ENCODE peak calls at places on chromosomes 6 and 20, in nine cellular contexts. One of them, this sample, is unnamed.

GRCh38 chr6:41302638-41303037 is 16.2 kb upstream of the TREM1 start:
- DNase-seq in ovary: no peak
- DNase-seq in AG10803: no peak
- DNase-seq in T-helper 1 cell: no peak
- DNase-seq in stimulated activated CD4-positive, alpha-beta T cell treated with anti-CD3 and anti-CD28 coated beads, Interleukin-12 subunit alpha, Interleukin-12 subunit beta, amount 100 ng/mL, for 48 hours: no peak
- DNase-seq in left ventricle myocardium superior: no peak
- DNase-seq in RPMI7951: no peak
- DNase-seq in WTC11: no peak
- DNase-seq in T-cell: no peak
- DNase-seq in this sample: no peak

GRCh38 chr6:158253248-158253647 is 59.0 kb upstream of the TULP4 start:
- DNase-seq in stimulated activated CD4-positive, alpha-beta T cell treated with anti-CD3 and anti-CD28 coated beads, Interleukin-12 subunit alpha, Interleukin-12 subunit beta, amount 100 ng/mL, for 48 hours: no peak
- DNase-seq in AG10803: no peak
- DNase-seq in T-helper 1 cell: no peak
- DNase-seq in RPMI7951: no peak
- DNase-seq in left ventricle myocardium superior: no peak
- DNase-seq in ovary: no peak
- DNase-seq in WTC11: no peak
- DNase-seq in T-cell: no peak
- DNase-seq in this sample: no peak

GRCh38 chr6:105193647-105194046 is 13.8 kb upstream of the POPDC3 start:
- DNase-seq in WTC11: no peak
- DNase-seq in T-helper 1 cell: no peak
- DNase-seq in RPMI7951: no peak
- DNase-seq in T-cell: no peak
- DNase-seq in left ventricle myocardium superior: no peak
- DNase-seq in stimulated activated CD4-positive, alpha-beta T cell treated with anti-CD3 and anti-CD28 coated beads, Interleukin-12 subunit alpha, Interleukin-12 subunit beta, amount 100 ng/mL, for 48 hours: no peak
- DNase-seq in AG10803: peak
- DNase-seq in ovary: no peak
- DNase-seq in this sample: no peak

GRCh38 chr20:8406394-8406793 is 274.3 kb downstream of the PLCB1 start:
- DNase-seq in AG10803: no peak
- DNase-seq in T-helper 1 cell: no peak
- DNase-seq in WTC11: no peak
- DNase-seq in left ventricle myocardium superior: no peak
- DNase-seq in stimulated activated CD4-positive, alpha-beta T cell treated with anti-CD3 and anti-CD28 coated beads, Interleukin-12 subunit alpha, Interleukin-12 subunit beta, amount 100 ng/mL, for 48 hours: no peak
- DNase-seq in T-cell: no peak
- DNase-seq in RPMI7951: no peak
- DNase-seq in ovary: no peak
- DNase-seq in this sample: no peak

GRCh38 chr6:110859335-110859792 is 15.2 kb upstream of the AMD1 start:
- DNase-seq in AG10803: no peak
- DNase-seq in stimulated activated CD4-positive, alpha-beta T cell treated with anti-CD3 and anti-CD28 coated beads, Interleukin-12 subunit alpha, Interleukin-12 subunit beta, amount 100 ng/mL, for 48 hours: no peak
- DNase-seq in ovary: no peak
- DNase-seq in RPMI7951: no peak
- DNase-seq in T-helper 1 cell: no peak
- DNase-seq in left ventricle myocardium superior: no peak
- DNase-seq in WTC11: no peak
- DNase-seq in T-cell: no peak
- DNase-seq in this sample: no peak

GRCh38 chr6:137798261-137798660 is 68.8 kb upstream of the TNFAIP3 start:
- DNase-seq in T-cell: no peak
- DNase-seq in left ventricle myocardium superior: no peak
- DNase-seq in T-helper 1 cell: no peak
- DNase-seq in WTC11: no peak
- DNase-seq in stimulated activated CD4-positive, alpha-beta T cell treated with anti-CD3 and anti-CD28 coated beads, Interleukin-12 subunit alpha, Interleukin-12 subunit beta, amount 100 ng/mL, for 48 hours: no peak
- DNase-seq in RPMI7951: no peak
- DNase-seq in AG10803: no peak
- DNase-seq in ovary: no peak
- DNase-seq in this sample: no peak

GRCh38 chr6:105431226-105431625 is 28.3 kb upstream of the PREP start:
- DNase-seq in T-cell: no peak
- DNase-seq in AG10803: peak
- DNase-seq in left ventricle myocardium superior: no peak
- DNase-seq in RPMI7951: peak
- DNase-seq in ovary: no peak
- DNase-seq in T-helper 1 cell: no peak
- DNase-seq in stimulated activated CD4-positive, alpha-beta T cell treated with anti-CD3 and anti-CD28 coated beads, Interleukin-12 subunit alpha, Interleukin-12 subunit beta, amount 100 ng/mL, for 48 hours: no peak
- DNase-seq in WTC11: no peak
- DNase-seq in this sample: no peak

GRCh38 chr6:10184408-10185187 is 230.3 kb downstream of the TFAP2A start:
- DNase-seq in T-cell: no peak
- DNase-seq in AG10803: peak
- DNase-seq in WTC11: no peak
- DNase-seq in RPMI7951: no peak
- DNase-seq in T-helper 1 cell: no peak
- DNase-seq in ovary: no peak
- DNase-seq in left ventricle myocardium superior: no peak
- DNase-seq in stimulated activated CD4-positive, alpha-beta T cell treated with anti-CD3 and anti-CD28 coated beads, Interleukin-12 subunit alpha, Interleukin-12 subunit beta, amount 100 ng/mL, for 48 hours: no peak
- DNase-seq in this sample: no peak

GRCh38 chr6:65937982-65938381 is 231.0 kb upstream of the EYS start:
- DNase-seq in WTC11: no peak
- DNase-seq in RPMI7951: peak
- DNase-seq in stimulated activated CD4-positive, alpha-beta T cell treated with anti-CD3 and anti-CD28 coated beads, Interleukin-12 subunit alpha, Interleukin-12 subunit beta, amount 100 ng/mL, for 48 hours: no peak
- DNase-seq in T-helper 1 cell: no peak
- DNase-seq in T-cell: no peak
- DNase-seq in ovary: peak
- DNase-seq in left ventricle myocardium superior: peak
- DNase-seq in AG10803: peak
- DNase-seq in this sample: no peak

GRCh38 chr6:144334150-144334708 is 49.1 kb downstream of the UTRN start:
- DNase-seq in WTC11: no peak
- DNase-seq in T-cell: peak
- DNase-seq in ovary: no peak
- DNase-seq in AG10803: no peak
- DNase-seq in left ventricle myocardium superior: no peak
- DNase-seq in stimulated activated CD4-positive, alpha-beta T cell treated with anti-CD3 and anti-CD28 coated beads, Interleukin-12 subunit alpha, Interleukin-12 subunit beta, amount 100 ng/mL, for 48 hours: no peak
- DNase-seq in RPMI7951: no peak
- DNase-seq in T-helper 1 cell: peak
- DNase-seq in this sample: peak

GRCh38 chr6:149431905-149432775 is 32.1 kb downstream of the SUMO4 start:
- DNase-seq in stimulated activated CD4-positive, alpha-beta T cell treated with anti-CD3 and anti-CD28 coated beads, Interleukin-12 subunit alpha, Interleukin-12 subunit beta, amount 100 ng/mL, for 48 hours: peak
- DNase-seq in T-helper 1 cell: peak
- DNase-seq in left ventricle myocardium superior: peak
- DNase-seq in T-cell: peak
- DNase-seq in WTC11: peak
- DNase-seq in RPMI7951: peak
- DNase-seq in AG10803: peak
- DNase-seq in ovary: peak
- DNase-seq in this sample: peak

GRCh38 chr20:2698912-2699311 is 6.3 kb downstream of the EBF4 start:
- DNase-seq in WTC11: no peak
- DNase-seq in left ventricle myocardium superior: no peak
- DNase-seq in AG10803: no peak
- DNase-seq in ovary: no peak
- DNase-seq in T-helper 1 cell: no peak
- DNase-seq in RPMI7951: no peak
- DNase-seq in T-cell: no peak
- DNase-seq in stimulated activated CD4-positive, alpha-beta T cell treated with anti-CD3 and anti-CD28 coated beads, Interleukin-12 subunit alpha, Interleukin-12 subunit beta, amount 100 ng/mL, for 48 hours: no peak
- DNase-seq in this sample: no peak

GRCh38 chr6:13653296-13653695 is 38.2 kb downstream of the NOL7 start:
- DNase-seq in left ventricle myocardium superior: no peak
- DNase-seq in ovary: no peak
- DNase-seq in T-cell: no peak
- DNase-seq in WTC11: no peak
- DNase-seq in T-helper 1 cell: no peak
- DNase-seq in stimulated activated CD4-positive, alpha-beta T cell treated with anti-CD3 and anti-CD28 coated beads, Interleukin-12 subunit alpha, Interleukin-12 subunit beta, amount 100 ng/mL, for 48 hours: no peak
- DNase-seq in RPMI7951: peak
- DNase-seq in AG10803: no peak
- DNase-seq in this sample: no peak

GRCh38 chr6:93849857-93850256 is 430.5 kb upstream of the EPHA7 start:
- DNase-seq in left ventricle myocardium superior: no peak
- DNase-seq in T-cell: no peak
- DNase-seq in AG10803: no peak
- DNase-seq in RPMI7951: no peak
- DNase-seq in stimulated activated CD4-positive, alpha-beta T cell treated with anti-CD3 and anti-CD28 coated beads, Interleukin-12 subunit alpha, Interleukin-12 subunit beta, amount 100 ng/mL, for 48 hours: no peak
- DNase-seq in ovary: no peak
- DNase-seq in T-helper 1 cell: no peak
- DNase-seq in WTC11: no peak
- DNase-seq in this sample: no peak

GRCh38 chr6:436308-437041 is 44.9 kb downstream of the IRF4 start:
- DNase-seq in T-cell: no peak
- DNase-seq in WTC11: no peak
- DNase-seq in stimulated activated CD4-positive, alpha-beta T cell treated with anti-CD3 and anti-CD28 coated beads, Interleukin-12 subunit alpha, Interleukin-12 subunit beta, amount 100 ng/mL, for 48 hours: no peak
- DNase-seq in ovary: no peak
- DNase-seq in T-helper 1 cell: no peak
- DNase-seq in AG10803: peak
- DNase-seq in left ventricle myocardium superior: no peak
- DNase-seq in RPMI7951: peak
- DNase-seq in this sample: no peak

GRCh38 chr20:33796263-33796906 is 14.8 kb upstream of the CHMP4B start:
- DNase-seq in T-helper 1 cell: no peak
- DNase-seq in left ventricle myocardium superior: no peak
- DNase-seq in AG10803: no peak
- DNase-seq in ovary: no peak
- DNase-seq in T-cell: no peak
- DNase-seq in stimulated activated CD4-positive, alpha-beta T cell treated with anti-CD3 and anti-CD28 coated beads, Interleukin-12 subunit alpha, Interleukin-12 subunit beta, amount 100 ng/mL, for 48 hours: no peak
- DNase-seq in WTC11: no peak
- DNase-seq in RPMI7951: no peak
- DNase-seq in this sample: no peak

GRCh38 chr6:12769556-12770255 is 53.1 kb downstream of the PHACTR1 start:
- DNase-seq in left ventricle myocardium superior: no peak
- DNase-seq in T-cell: no peak
- DNase-seq in stimulated activated CD4-positive, alpha-beta T cell treated with anti-CD3 and anti-CD28 coated beads, Interleukin-12 subunit alpha, Interleukin-12 subunit beta, amount 100 ng/mL, for 48 hours: no peak
- DNase-seq in ovary: no peak
- DNase-seq in RPMI7951: peak
- DNase-seq in AG10803: peak
- DNase-seq in T-helper 1 cell: no peak
- DNase-seq in WTC11: no peak
- DNase-seq in this sample: no peak

GRCh38 chr20:51050636-51051035 is 27.7 kb upstream of the KCNG1 start:
- DNase-seq in RPMI7951: no peak
- DNase-seq in T-helper 1 cell: no peak
- DNase-seq in ovary: no peak
- DNase-seq in AG10803: no peak
- DNase-seq in T-cell: no peak
- DNase-seq in left ventricle myocardium superior: no peak
- DNase-seq in WTC11: no peak
- DNase-seq in stimulated activated CD4-positive, alpha-beta T cell treated with anti-CD3 and anti-CD28 coated beads, Interleukin-12 subunit alpha, Interleukin-12 subunit beta, amount 100 ng/mL, for 48 hours: no peak
- DNase-seq in this sample: no peak

GRCh38 chr6:148342146-148343027 is at the start of gene SASH1:
- DNase-seq in stimulated activated CD4-positive, alpha-beta T cell treated with anti-CD3 and anti-CD28 coated beads, Interleukin-12 subunit alpha, Interleukin-12 subunit beta, amount 100 ng/mL, for 48 hours: peak
- DNase-seq in T-cell: no peak
- DNase-seq in ovary: peak
- DNase-seq in WTC11: peak
- DNase-seq in RPMI7951: peak
- DNase-seq in AG10803: peak
- DNase-seq in T-helper 1 cell: no peak
- DNase-seq in left ventricle myocardium superior: peak
- DNase-seq in this sample: no peak

GRCh38 chr6:30102701-30103629 is 9.9 kb downstream of the TRIM31 start:
- DNase-seq in ovary: peak
- DNase-seq in AG10803: peak
- DNase-seq in WTC11: peak
- DNase-seq in stimulated activated CD4-positive, alpha-beta T cell treated with anti-CD3 and anti-CD28 coated beads, Interleukin-12 subunit alpha, Interleukin-12 subunit beta, amount 100 ng/mL, for 48 hours: peak
- DNase-seq in T-helper 1 cell: peak
- DNase-seq in T-cell: peak
- DNase-seq in RPMI7951: peak
- DNase-seq in left ventricle myocardium superior: peak
- DNase-seq in this sample: peak

GRCh38 chr6:42315991-42316378 is 98.3 kb upstream of the MRPS10 start:
- DNase-seq in ovary: no peak
- DNase-seq in WTC11: no peak
- DNase-seq in RPMI7951: peak
- DNase-seq in AG10803: peak
- DNase-seq in left ventricle myocardium superior: no peak
- DNase-seq in T-helper 1 cell: no peak
- DNase-seq in stimulated activated CD4-positive, alpha-beta T cell treated with anti-CD3 and anti-CD28 coated beads, Interleukin-12 subunit alpha, Interleukin-12 subunit beta, amount 100 ng/mL, for 48 hours: no peak
- DNase-seq in T-cell: no peak
- DNase-seq in this sample: no peak

GRCh38 chr6:157534991-157535353 is 154.0 kb downstream of the ZDHHC14 start:
- DNase-seq in left ventricle myocardium superior: no peak
- DNase-seq in ovary: no peak
- DNase-seq in WTC11: no peak
- DNase-seq in T-helper 1 cell: no peak
- DNase-seq in AG10803: no peak
- DNase-seq in T-cell: no peak
- DNase-seq in stimulated activated CD4-positive, alpha-beta T cell treated with anti-CD3 and anti-CD28 coated beads, Interleukin-12 subunit alpha, Interleukin-12 subunit beta, amount 100 ng/mL, for 48 hours: no peak
- DNase-seq in RPMI7951: no peak
- DNase-seq in this sample: no peak

GRCh38 chr6:332671-333070 is 40.4 kb downstream of the DUSP22 start:
- DNase-seq in T-cell: no peak
- DNase-seq in stimulated activated CD4-positive, alpha-beta T cell treated with anti-CD3 and anti-CD28 coated beads, Interleukin-12 subunit alpha, Interleukin-12 subunit beta, amount 100 ng/mL, for 48 hours: no peak
- DNase-seq in left ventricle myocardium superior: no peak
- DNase-seq in T-helper 1 cell: no peak
- DNase-seq in RPMI7951: peak
- DNase-seq in ovary: no peak
- DNase-seq in AG10803: peak
- DNase-seq in WTC11: no peak
- DNase-seq in this sample: no peak

GRCh38 chr20:43006651-43007375 is 182.9 kb downstream of the PTPRT start:
- DNase-seq in stimulated activated CD4-positive, alpha-beta T cell treated with anti-CD3 and anti-CD28 coated beads, Interleukin-12 subunit alpha, Interleukin-12 subunit beta, amount 100 ng/mL, for 48 hours: no peak
- DNase-seq in left ventricle myocardium superior: no peak
- DNase-seq in T-helper 1 cell: no peak
- DNase-seq in WTC11: no peak
- DNase-seq in T-cell: no peak
- DNase-seq in AG10803: no peak
- DNase-seq in ovary: no peak
- DNase-seq in RPMI7951: no peak
- DNase-seq in this sample: no peak

GRCh38 chr6:159098636-159099106 is 53.9 kb upstream of the TAGAP start:
- DNase-seq in RPMI7951: no peak
- DNase-seq in T-helper 1 cell: peak
- DNase-seq in left ventricle myocardium superior: no peak
- DNase-seq in ovary: no peak
- DNase-seq in AG10803: no peak
- DNase-seq in WTC11: no peak
- DNase-seq in stimulated activated CD4-positive, alpha-beta T cell treated with anti-CD3 and anti-CD28 coated beads, Interleukin-12 subunit alpha, Interleukin-12 subunit beta, amount 100 ng/mL, for 48 hours: peak
- DNase-seq in T-cell: peak
- DNase-seq in this sample: peak

GRCh38 chr6:138346302-138347195 is 31.2 kb upstream of the SMIM28 start:
- DNase-seq in RPMI7951: no peak
- DNase-seq in AG10803: peak
- DNase-seq in left ventricle myocardium superior: no peak
- DNase-seq in WTC11: no peak
- DNase-seq in stimulated activated CD4-positive, alpha-beta T cell treated with anti-CD3 and anti-CD28 coated beads, Interleukin-12 subunit alpha, Interleukin-12 subunit beta, amount 100 ng/mL, for 48 hours: no peak
- DNase-seq in ovary: no peak
- DNase-seq in T-cell: no peak
- DNase-seq in T-helper 1 cell: no peak
- DNase-seq in this sample: no peak

GRCh38 chr6:4344317-4344899 is 209.0 kb upstream of the ECI2 start:
- DNase-seq in left ventricle myocardium superior: no peak
- DNase-seq in WTC11: no peak
- DNase-seq in AG10803: peak
- DNase-seq in RPMI7951: peak
- DNase-seq in T-helper 1 cell: no peak
- DNase-seq in stimulated activated CD4-positive, alpha-beta T cell treated with anti-CD3 and anti-CD28 coated beads, Interleukin-12 subunit alpha, Interleukin-12 subunit beta, amount 100 ng/mL, for 48 hours: no peak
- DNase-seq in ovary: no peak
- DNase-seq in T-cell: no peak
- DNase-seq in this sample: no peak

GRCh38 chr6:36285187-36285612 is 15.3 kb downstream of the PNPLA1 start:
- DNase-seq in AG10803: no peak
- DNase-seq in ovary: no peak
- DNase-seq in WTC11: peak
- DNase-seq in left ventricle myocardium superior: no peak
- DNase-seq in T-cell: no peak
- DNase-seq in stimulated activated CD4-positive, alpha-beta T cell treated with anti-CD3 and anti-CD28 coated beads, Interleukin-12 subunit alpha, Interleukin-12 subunit beta, amount 100 ng/mL, for 48 hours: no peak
- DNase-seq in T-helper 1 cell: no peak
- DNase-seq in RPMI7951: no peak
- DNase-seq in this sample: no peak

GRCh38 chr20:7744411-7744810 is 195.8 kb downstream of the HAO1 start:
- DNase-seq in left ventricle myocardium superior: no peak
- DNase-seq in T-helper 1 cell: no peak
- DNase-seq in AG10803: peak
- DNase-seq in ovary: no peak
- DNase-seq in WTC11: no peak
- DNase-seq in stimulated activated CD4-positive, alpha-beta T cell treated with anti-CD3 and anti-CD28 coated beads, Interleukin-12 subunit alpha, Interleukin-12 subunit beta, amount 100 ng/mL, for 48 hours: no peak
- DNase-seq in T-cell: no peak
- DNase-seq in RPMI7951: peak
- DNase-seq in this sample: no peak

This sample was measured in effector memory CD4-positive, alpha-beta T cell.